ENCODE peak calls at places on chromosomes 13 and 19, in eight cellular contexts. U is mammary epithelial cell; G is EH; L is heart right ventricle; M is small intestine; A is effector memory CD8-positive, alpha-beta T cell; P is GM23248; K is H7. N is an unnamed sample.

GRCh38 chr13:93227906-93228801 is 1.5 kb downstream of the GPC6 start:
- DNase-seq in U (peak), G (peak), L (peak), M (no peak), A (no peak), P (peak), K (peak), N (no peak)

GRCh38 chr19:34173145-34173956 is 1.0 kb downstream of the LSM14A start:
- DNase-seq in U (peak), G (peak), L (no peak), M (peak), A (peak), P (peak), K (peak), N (no peak)

GRCh38 chr13:30720470-30720869 is 14.9 kb upstream of the ALOX5AP start:
- DNase-seq in U (no peak), G (peak), L (no peak), M (no peak), A (no peak), P (peak), K (no peak), N (no peak)

GRCh38 chr19:7977723-7978040 is 27.8 kb downstream of the ELAVL1 start:
- DNase-seq in U (no peak), G (no peak), L (no peak), M (no peak), A (no peak), P (no peak), K (no peak), N (no peak)

GRCh38 chr13:105442941-105443340 is 1092.5 kb downstream of the EFNB2 start:
- DNase-seq in U (peak), G (peak), L (no peak), M (peak), A (no peak), P (peak), K (no peak), N (no peak)

GRCh38 chr13:80037505-80037888 is 303.4 kb downstream of the SPRY2 start:
- DNase-seq in U (peak), G (peak), L (no peak), M (no peak), A (no peak), P (peak), K (no peak), N (no peak)

GRCh38 chr13:52011690-52012511 is at the start of gene ALG11:
- DNase-seq in U (peak), G (peak), L (peak), M (peak), A (peak), P (peak), K (peak), N (peak)

GRCh38 chr19:53034948-53035675 is 9.4 kb upstream of the ERVV-2 start:
- DNase-seq in U (no peak), G (no peak), L (no peak), M (no peak), A (no peak), P (peak), K (no peak), N (no peak)

GRCh38 chr19:33376423-33376822 is 2.9 kb downstream of the CEBPG start:
- DNase-seq in U (peak), G (peak), L (peak), M (peak), A (no peak), P (peak), K (no peak), N (no peak)

GRCh38 chr19:15550847-15551182 is 42.5 kb downstream of the CYP4F22 start:
- DNase-seq in U (no peak), G (no peak), L (no peak), M (no peak), A (no peak), P (no peak), K (no peak), N (no peak)

GRCh38 chr13:112752711-112753541 is 63.1 kb downstream of the ATP11A start:
- DNase-seq in U (peak), G (no peak), L (no peak), M (no peak), A (no peak), P (no peak), K (no peak), N (peak)

GRCh38 chr13:70634893-70635292 is 526.6 kb upstream of the KLHL1 start:
- DNase-seq in U (no peak), G (no peak), L (no peak), M (no peak), A (no peak), P (no peak), K (no peak), N (no peak)

GRCh38 chr13:26590951-26591350 is 33.5 kb downstream of the WASF3 start:
- DNase-seq in U (no peak), G (no peak), L (no peak), M (no peak), A (no peak), P (no peak), K (no peak), N (no peak)

GRCh38 chr13:51525567-51526165 is 58.6 kb upstream of the WDFY2 start:
- DNase-seq in U (peak), G (peak), L (no peak), M (no peak), A (no peak), P (peak), K (no peak), N (no peak)

GRCh38 chr19:18607222-18608101 is 863 bp upstream of the CRLF1 start:
- DNase-seq in U (no peak), G (no peak), L (no peak), M (no peak), A (no peak), P (peak), K (peak), N (no peak)

GRCh38 chr13:21738636-21739035 is 67.8 kb downstream of the FGF9 start:
- DNase-seq in U (no peak), G (no peak), L (no peak), M (no peak), A (no peak), P (no peak), K (no peak), N (no peak)

GRCh38 chr19:57886046-57886445 is 2.8 kb downstream of the ZNF814 start:
- DNase-seq in U (no peak), G (no peak), L (no peak), M (no peak), A (no peak), P (no peak), K (no peak), N (no peak)

GRCh38 chr13:111184685-111185401 is 69.7 kb downstream of the ARHGEF7 start:
- DNase-seq in U (no peak), G (no peak), L (no peak), M (peak), A (peak), P (no peak), K (no peak), N (peak)

GRCh38 chr19:19119325-19120237 is 18.7 kb downstream of the TMEM161A start:
- DNase-seq in U (no peak), G (no peak), L (no peak), M (no peak), A (no peak), P (no peak), K (no peak), N (no peak)

GRCh38 chr13:26377038-26377437 is 123.1 kb downstream of the CDK8 start:
- DNase-seq in U (peak), G (peak), L (no peak), M (peak), A (no peak), P (peak), K (peak), N (no peak)

GRCh38 chr13:19070398-19070735 is 111.3 kb downstream of the TUBA3C start:
- DNase-seq in U (no peak), G (no peak), L (no peak), M (no peak), A (no peak), P (no peak), K (no peak), N (no peak)

GRCh38 chr19:17762505-17763229 is 11.4 kb downstream of the FCHO1 start:
- DNase-seq in U (no peak), G (peak), L (no peak), M (peak), A (no peak), P (peak), K (peak), N (no peak)

GRCh38 chr19:40510526-40511115 is 43.8 kb downstream of the SPTBN4 start:
- DNase-seq in U (no peak), G (peak), L (no peak), M (no peak), A (no peak), P (peak), K (no peak), N (no peak)

GRCh38 chr13:98581971-98582702 is 5.2 kb upstream of the STK24 start:
- DNase-seq in U (peak), G (peak), L (no peak), M (no peak), A (no peak), P (peak), K (no peak), N (no peak)

GRCh38 chr13:108269601-108270328 is at the start of gene TNFSF13B:
- DNase-seq in U (peak), G (peak), L (peak), M (peak), A (peak), P (peak), K (peak), N (peak)

GRCh38 chr19:56987184-56987583 is 132.6 kb upstream of the USP29 start:
- DNase-seq in U (no peak), G (no peak), L (no peak), M (no peak), A (no peak), P (no peak), K (no peak), N (no peak)

GRCh38 chr19:18660051-18660910 is 23.2 kb upstream of the CRTC1 start:
- DNase-seq in U (no peak), G (peak), L (peak), M (no peak), A (no peak), P (peak), K (peak), N (no peak)

GRCh38 chr13:92829930-92830329 is 396.7 kb upstream of the GPC6 start:
- DNase-seq in U (no peak), G (no peak), L (no peak), M (no peak), A (no peak), P (no peak), K (no peak), N (no peak)

GRCh38 chr13:40096357-40096911 is 441.0 kb downstream of the COG6 start:
- DNase-seq in U (no peak), G (no peak), L (no peak), M (peak), A (peak), P (no peak), K (no peak), N (peak)

GRCh38 chr13:106182404-106182803 is 353.1 kb downstream of the EFNB2 start:
- DNase-seq in U (peak), G (peak), L (no peak), M (no peak), A (no peak), P (peak), K (no peak), N (no peak)

N was measured in central memory CD4-positive, alpha-beta T cell.